ENCODE peak calls at places on chromosome 10, in seven cellular contexts. I, M, T, J, O, K and L are unnamed samples.
A peak's percentile ranks its signal among the peaks of the same experiment; 100 is the strongest.

GRCh38 chr10:75305675-75306074 is 69.9 kb upstream of the COMTD1 start:
- DNase-seq in J (no peak), T (no peak), M (no peak), I (no peak), O (no peak), K (no peak), L (no peak)

GRCh38 chr10:71131508-71132088 is 80.8 kb upstream of the UNC5B start:
- DNase-seq in O (no peak), T (peak; percentile 38), K (no peak), I (no peak), M (no peak), J (no peak), L (no peak)

GRCh38 chr10:98272245-98272644 is 4.3 kb upstream of the LOXL4 start:
- DNase-seq in M (no peak), O (peak; percentile 37), J (no peak), T (no peak), K (no peak), I (no peak), L (no peak)

GRCh38 chr10:27893320-27894014 is 105.4 kb downstream of the ODAD2 start:
- DNase-seq in K (peak; percentile 5), O (no peak), T (no peak), J (no peak), I (peak; percentile 59), M (no peak), L (no peak)

GRCh38 chr10:42113158-42113450 is 525.3 kb downstream of the ZNF33B start:
- DNase-seq in T (no peak), K (no peak), O (no peak), J (no peak), I (no peak), M (no peak), L (no peak)

GRCh38 chr10:30818010-30818660 is 188.6 kb upstream of the LYZL2 start:
- DNase-seq in I (peak; percentile 42), M (no peak), O (no peak), K (peak; percentile 61), J (no peak), T (peak; percentile 84), L (no peak)

GRCh38 chr10:125591846-125592245 is 91.1 kb downstream of the TEX36 start:
- DNase-seq in T (no peak), J (no peak), I (no peak), M (no peak), O (no peak), K (no peak), L (no peak)

GRCh38 chr10:128422999-128423398 is 296.8 kb upstream of the MKI67 start:
- DNase-seq in M (no peak), O (no peak), I (no peak), J (no peak), K (no peak), T (no peak), L (no peak)

GRCh38 chr10:93357680-93358079 is 124.5 kb downstream of the MYOF start:
- DNase-seq in O (no peak), T (no peak), I (peak; percentile 41), J (no peak), M (peak; percentile 11), K (peak; percentile 64), L (peak; percentile 53)

GRCh38 chr10:5293691-5294550 is 70.8 kb upstream of the UCN3 start:
- DNase-seq in K (peak; percentile 83), I (no peak), J (peak; percentile 34), T (no peak), M (peak; percentile 66), O (no peak), L (peak; percentile 84)

GRCh38 chr10:50634479-50634878 is 10.7 kb upstream of the SGMS1 start:
- DNase-seq in I (no peak), J (no peak), M (no peak), K (no peak), T (no peak), O (no peak), L (no peak)

GRCh38 chr10:133466683-133467275 is 13.0 kb downstream of the SCART1 start:
- DNase-seq in O (peak; percentile 41), J (no peak), I (no peak), M (no peak), T (peak; percentile 47), K (no peak), L (no peak)

GRCh38 chr10:22634606-22635467 is 79.5 kb downstream of the PIP4K2A start:
- DNase-seq in T (no peak), I (no peak), J (no peak), K (no peak), M (no peak), O (no peak), L (no peak)

GRCh38 chr10:91589015-91589655 is 43.7 kb downstream of the PPP1R3C start:
- DNase-seq in O (no peak), T (no peak), K (peak; percentile 77), M (no peak), J (no peak), I (peak; percentile 93), L (no peak)

GRCh38 chr10:71522438-71523144 is 125.9 kb downstream of the CDH23 start:
- DNase-seq in I (no peak), M (no peak), O (no peak), K (no peak), T (no peak), J (no peak), L (no peak)

GRCh38 chr10:16146993-16147392 is 286.7 kb upstream of the MINDY3 start:
- DNase-seq in I (no peak), J (no peak), O (no peak), K (no peak), M (no peak), T (no peak), L (no peak)

GRCh38 chr10:26697163-26697921 is at the start of gene PDSS1:
- DNase-seq in I (peak; percentile 64), J (peak; percentile 60), T (peak; percentile 81), O (peak; percentile 69), M (peak; percentile 72), K (peak; percentile 88), L (peak; percentile 88)

GRCh38 chr10:26696786-26697162 is 727 bp upstream of the PDSS1 start:
- DNase-seq in T (no peak), I (peak; percentile 68), K (no peak), M (no peak), O (no peak), J (no peak), L (no peak)

GRCh38 chr10:26697922-26698608 is 564 bp downstream of the PDSS1 start:
- DNase-seq in M (no peak), T (no peak), I (no peak), J (no peak), O (no peak), K (peak; percentile 24), L (no peak)

GRCh38 chr10:26699631-26700030 is 2.1 kb downstream of the PDSS1 start:
- DNase-seq in O (no peak), K (no peak), J (no peak), I (no peak), T (no peak), M (no peak), L (no peak)

GRCh38 chr10:26698909-26699308 is 1.4 kb downstream of the PDSS1 start:
- DNase-seq in I (no peak), J (no peak), T (no peak), K (no peak), O (no peak), M (no peak), L (no peak)
- H3K4me3 ChIP-seq in I (peak overlapping the region; percentile 83), J (no peak overlapping the region), T (no peak overlapping the region), K (no peak overlapping the region), O (peak overlapping the region; percentile 80), M (no peak overlapping the region), L (no peak overlapping the region)

DNA sequence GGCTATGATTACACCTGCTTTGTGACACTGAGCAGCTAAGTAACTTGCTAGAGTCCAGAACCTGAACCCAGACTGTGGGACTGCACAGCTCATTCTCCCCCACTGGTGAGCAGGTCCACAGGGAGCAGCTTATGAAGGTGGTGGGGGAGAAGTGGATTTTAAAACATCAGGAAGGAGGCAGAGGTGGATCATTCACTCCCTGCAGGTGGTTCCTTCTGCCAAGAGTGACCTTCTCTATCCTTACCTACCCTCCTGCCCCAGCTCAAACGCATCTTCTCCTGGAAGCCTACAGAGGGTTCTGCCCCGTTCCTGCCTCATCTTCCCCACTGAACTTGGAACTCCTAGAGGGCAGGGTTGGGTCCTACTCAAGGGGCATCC is 539 bp upstream of the FAM241B start:
- DNase-seq in M (no peak), O (no peak), I (no peak), K (no peak), J (no peak), T (peak; percentile 30), L (no peak)
- H3K4me3 ChIP-seq in M (peak overlapping the region; percentile 49), O (peak overlapping the region; percentile 91), I (no peak overlapping the region), K (no peak overlapping the region), J (peak overlapping the region; percentile 83), T (peak overlapping the region; percentile 37), L (peak overlapping the region; percentile 43)

DNA sequence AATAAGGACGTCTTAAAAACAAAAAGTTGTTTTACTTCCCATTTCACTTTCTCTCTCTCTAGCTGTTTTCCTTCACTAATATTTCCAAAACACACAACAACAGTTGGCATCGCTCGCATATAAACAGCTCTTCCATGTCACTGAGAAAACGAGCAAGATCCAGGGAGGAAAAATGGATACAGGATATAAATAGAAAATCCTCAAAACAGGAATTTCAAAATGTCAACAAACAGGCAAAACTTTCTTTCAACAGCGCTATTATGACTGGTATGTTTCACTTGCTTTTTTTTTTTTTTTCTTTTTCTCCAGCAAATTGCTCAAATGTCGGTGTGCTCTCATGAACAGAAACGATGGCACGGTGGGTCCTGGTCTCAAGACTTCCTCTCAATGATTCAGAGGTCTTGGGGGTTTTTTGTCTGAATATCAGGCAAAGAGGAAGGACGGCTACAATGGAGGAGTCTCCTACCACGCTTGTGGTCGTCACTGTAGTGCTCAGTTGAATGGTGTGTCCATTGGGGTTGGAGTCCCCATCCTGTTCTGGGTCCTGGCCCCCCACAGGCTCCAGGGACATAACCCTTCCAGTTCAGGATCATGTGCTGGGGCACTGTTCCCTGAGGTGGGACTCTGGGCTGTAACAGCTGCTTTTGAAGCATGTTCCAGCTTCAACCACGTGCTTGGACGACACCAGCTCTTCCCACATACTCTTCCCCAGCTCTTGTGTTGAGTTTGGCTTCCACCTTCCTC is 266.6 kb upstream of the KLF6 start:
- DNase-seq in I (peak; percentile 57), T (no peak), O (no peak), M (no peak), K (no peak), J (no peak), L (no peak)
- H3K4me3 ChIP-seq in I (peak overlapping the region; percentile 45), T (no peak overlapping the region), O (no peak overlapping the region), M (no peak overlapping the region), K (no peak overlapping the region), J (no peak overlapping the region), L (no peak overlapping the region)

GRCh38 chr10:132411561-132412253 is 14.7 kb downstream of the PWWP2B start:
- DNase-seq in J (no peak), M (no peak), I (peak; percentile 63), K (no peak), T (no peak), O (no peak), L (no peak)
- H3K4me3 ChIP-seq in J (no peak overlapping the region), M (no peak overlapping the region), I (no peak overlapping the region), K (no peak overlapping the region), T (no peak overlapping the region), O (no peak overlapping the region), L (no peak overlapping the region)